ENCODE peak calls at places on chromosomes 11 and 22, in ten cellular contexts. C, V, F, L, X, Z, M, H, Y and O are unnamed samples.

GRCh38 chr11:122642971-122643370 is 12.6 kb upstream of the UBASH3B start:
- DNase-seq in V (no peak), M (no peak), Y (no peak), Z (no peak), X (no peak), L (no peak), F (no peak), H (peak; percentile 61), C (no peak), O (no peak)

GRCh38 chr11:65095427-65095826 is 587 bp upstream of the VPS51 start:
- DNase-seq in X (no peak), L (no peak), H (no peak), C (no peak), V (no peak), F (no peak), Y (no peak), M (no peak), Z (no peak), O (no peak)

GRCh38 chr11:75287579-75287978 is 47.0 kb downstream of the TPBGL start:
- DNase-seq in V (no peak), L (no peak), F (no peak), Z (no peak), X (no peak), Y (no peak), C (no peak), H (no peak), M (no peak), O (no peak)

GRCh38 chr11:67026941-67027340 is 4.0 kb downstream of the SYT12 start:
- DNase-seq in L (no peak), C (no peak), H (no peak), X (no peak), Y (no peak), F (no peak), Z (no peak), V (no peak), M (no peak), O (no peak)

GRCh38 chr22:47902646-47903180 is 1140.3 kb downstream of the TBC1D22A start:
- DNase-seq in Z (no peak), X (no peak), V (no peak), H (no peak), Y (no peak), L (no peak), F (no peak), M (no peak), C (no peak), O (no peak)

GRCh38 chr11:8283510-8284272 is 20.0 kb upstream of the LMO1 start:
- DNase-seq in F (no peak), H (no peak), M (no peak), L (no peak), Y (no peak), X (no peak), C (no peak), V (no peak), Z (no peak), O (no peak)

GRCh38 chr11:31769241-31769640 is 41.9 kb downstream of the PAX6 start:
- DNase-seq in V (no peak), C (no peak), X (no peak), F (no peak), M (no peak), Y (no peak), H (no peak), L (no peak), Z (no peak), O (no peak)

GRCh38 chr22:39621826-39622225 is 51.3 kb downstream of the CACNA1I start:
- DNase-seq in L (no peak), M (no peak), X (no peak), V (no peak), Z (no peak), F (peak; percentile 15), C (no peak), Y (no peak), H (no peak), O (no peak)

GRCh38 chr11:8080674-8081590 is at the start of gene TUB:
- DNase-seq in Z (no peak), Y (no peak), F (peak; percentile 41), V (no peak), X (no peak), H (no peak), C (peak; percentile 18), M (peak; percentile 18), L (no peak), O (no peak)

GRCh38 chr11:67267188-67268035 is 1.1 kb downstream of the GRK2 start:
- DNase-seq in Y (peak; percentile 37), M (peak; percentile 49), Z (peak; percentile 65), X (no peak), F (peak; percentile 23), V (no peak), C (no peak), L (no peak), H (no peak), O (peak; percentile 39)